ENCODE peak calls at places on chromosomes 5 and 9, in ten cellular contexts. One of them, this sample, is unnamed.

GRCh38 chr5:148639081-148639480 is 15.2 kb downstream of the HTR4 start:
- DNase-seq in transverse colon: no peak
- DNase-seq in aorta: no peak
- DNase-seq in activated T-cell treated with anti-CD3 and anti-CD28 coated beads for 24 hours: no peak
- DNase-seq in H7: no peak
- DNase-seq in fibroblast of pulmonary artery: no peak
- DNase-seq in ELF-1: no peak
- DNase-seq in SK-N-DZ: no peak
- DNase-seq in left ventricle myocardium inferior: no peak
- DNase-seq in non-pigmented ciliary epithelial cell: no peak
- DNase-seq in this sample: no peak

GRCh38 chr5:115685966-115686691 is 60.3 kb upstream of the TMED7 start:
- DNase-seq in ELF-1: no peak
- DNase-seq in non-pigmented ciliary epithelial cell: no peak
- DNase-seq in activated T-cell treated with anti-CD3 and anti-CD28 coated beads for 24 hours: no peak
- DNase-seq in SK-N-DZ: no peak
- DNase-seq in left ventricle myocardium inferior: no peak
- DNase-seq in transverse colon: no peak
- DNase-seq in H7: peak
- DNase-seq in fibroblast of pulmonary artery: peak
- DNase-seq in aorta: peak
- DNase-seq in this sample: peak

GRCh38 chr9:99340281-99340680 is 118.2 kb downstream of the SEC61B start:
- DNase-seq in fibroblast of pulmonary artery: no peak
- DNase-seq in left ventricle myocardium inferior: no peak
- DNase-seq in SK-N-DZ: no peak
- DNase-seq in H7: no peak
- DNase-seq in transverse colon: no peak
- DNase-seq in activated T-cell treated with anti-CD3 and anti-CD28 coated beads for 24 hours: no peak
- DNase-seq in non-pigmented ciliary epithelial cell: no peak
- DNase-seq in aorta: no peak
- DNase-seq in ELF-1: no peak
- DNase-seq in this sample: no peak

GRCh38 chr9:99352786-99353185 is 130.7 kb downstream of the SEC61B start:
- DNase-seq in fibroblast of pulmonary artery: no peak
- DNase-seq in SK-N-DZ: no peak
- DNase-seq in non-pigmented ciliary epithelial cell: no peak
- DNase-seq in aorta: no peak
- DNase-seq in activated T-cell treated with anti-CD3 and anti-CD28 coated beads for 24 hours: no peak
- DNase-seq in left ventricle myocardium inferior: no peak
- DNase-seq in ELF-1: no peak
- DNase-seq in transverse colon: no peak
- DNase-seq in H7: no peak
- DNase-seq in this sample: no peak

GRCh38 chr5:103674321-103674720 is 111.7 kb upstream of the NUDT12 start:
- DNase-seq in SK-N-DZ: no peak
- DNase-seq in activated T-cell treated with anti-CD3 and anti-CD28 coated beads for 24 hours: no peak
- DNase-seq in H7: no peak
- DNase-seq in aorta: no peak
- DNase-seq in ELF-1: no peak
- DNase-seq in transverse colon: no peak
- DNase-seq in left ventricle myocardium inferior: no peak
- DNase-seq in non-pigmented ciliary epithelial cell: no peak
- DNase-seq in fibroblast of pulmonary artery: no peak
- DNase-seq in this sample: no peak

GRCh38 chr5:163506726-163507125 is 1.3 kb downstream of the MAT2B start:
- DNase-seq in ELF-1: no peak
- DNase-seq in left ventricle myocardium inferior: no peak
- DNase-seq in aorta: no peak
- DNase-seq in non-pigmented ciliary epithelial cell: no peak
- DNase-seq in H7: no peak
- DNase-seq in activated T-cell treated with anti-CD3 and anti-CD28 coated beads for 24 hours: no peak
- DNase-seq in fibroblast of pulmonary artery: peak
- DNase-seq in SK-N-DZ: no peak
- DNase-seq in transverse colon: no peak
- DNase-seq in this sample: no peak

GRCh38 chr5:374631-375335 is 53.3 kb downstream of the AHRR start:
- DNase-seq in aorta: peak
- DNase-seq in activated T-cell treated with anti-CD3 and anti-CD28 coated beads for 24 hours: no peak
- DNase-seq in transverse colon: peak
- DNase-seq in fibroblast of pulmonary artery: no peak
- DNase-seq in H7: peak
- DNase-seq in non-pigmented ciliary epithelial cell: no peak
- DNase-seq in ELF-1: peak
- DNase-seq in left ventricle myocardium inferior: no peak
- DNase-seq in SK-N-DZ: no peak
- DNase-seq in this sample: no peak

GRCh38 chr5:149546974-149547373 is 4.3 kb downstream of the CSNK1A1 start:
- DNase-seq in activated T-cell treated with anti-CD3 and anti-CD28 coated beads for 24 hours: no peak
- DNase-seq in transverse colon: no peak
- DNase-seq in H7: no peak
- DNase-seq in ELF-1: peak
- DNase-seq in left ventricle myocardium inferior: no peak
- DNase-seq in fibroblast of pulmonary artery: no peak
- DNase-seq in SK-N-DZ: no peak
- DNase-seq in non-pigmented ciliary epithelial cell: no peak
- DNase-seq in aorta: no peak
- DNase-seq in this sample: no peak

GRCh38 chr9:125758986-125759811 is 12.0 kb downstream of the PBX3 start:
- DNase-seq in fibroblast of pulmonary artery: no peak
- DNase-seq in ELF-1: peak
- DNase-seq in non-pigmented ciliary epithelial cell: no peak
- DNase-seq in SK-N-DZ: no peak
- DNase-seq in aorta: peak
- DNase-seq in activated T-cell treated with anti-CD3 and anti-CD28 coated beads for 24 hours: no peak
- DNase-seq in transverse colon: peak
- DNase-seq in left ventricle myocardium inferior: peak
- DNase-seq in H7: no peak
- DNase-seq in this sample: no peak

GRCh38 chr9:71001780-71002386 is 119.5 kb downstream of the TRPM3 start:
- DNase-seq in ELF-1: peak
- DNase-seq in transverse colon: peak
- DNase-seq in fibroblast of pulmonary artery: peak
- DNase-seq in H7: peak
- DNase-seq in left ventricle myocardium inferior: no peak
- DNase-seq in SK-N-DZ: peak
- DNase-seq in activated T-cell treated with anti-CD3 and anti-CD28 coated beads for 24 hours: no peak
- DNase-seq in aorta: no peak
- DNase-seq in non-pigmented ciliary epithelial cell: no peak
- DNase-seq in this sample: peak

GRCh38 chr9:89494199-89494598 is 3.7 kb downstream of the SEMA4D start:
- DNase-seq in activated T-cell treated with anti-CD3 and anti-CD28 coated beads for 24 hours: no peak
- DNase-seq in ELF-1: no peak
- DNase-seq in aorta: no peak
- DNase-seq in transverse colon: no peak
- DNase-seq in non-pigmented ciliary epithelial cell: no peak
- DNase-seq in left ventricle myocardium inferior: no peak
- DNase-seq in H7: peak
- DNase-seq in SK-N-DZ: no peak
- DNase-seq in fibroblast of pulmonary artery: no peak
- DNase-seq in this sample: no peak

This sample was measured in body of pancreas.